ENCODE peak calls at places on chromosomes 12 and 14, in five cellular contexts. V is GM23338, R is mesothelial cell of epicardium, G is MM.1S, I is AG04450. O is an unnamed sample.

GRCh38 chr12:55743131-55743921 is 404 bp downstream of the GDF11 start:
- DNase-seq in I (no peak), G (peak; percentile 64), V (peak; percentile 83), R (peak; percentile 63), O (no peak)

GRCh38 chr12:132502149-132502881 is 12.4 kb downstream of the FBRSL1 start:
- DNase-seq in V (peak; percentile 78), R (no peak), I (no peak), G (no peak), O (peak; percentile 72)

GRCh38 chr12:58069268-58069967 is 128.1 kb downstream of the ATP23 start:
- DNase-seq in G (no peak), R (no peak), V (no peak), I (peak; percentile 39), O (no peak)

GRCh38 chr14:104396682-104397470 is 182.7 kb upstream of the C14orf180 start:
- DNase-seq in R (no peak), I (no peak), V (no peak), G (no peak), O (no peak)

GRCh38 chr12:20832911-20833310 is 22.4 kb downstream of the SLCO1B3 start:
- DNase-seq in R (no peak), I (no peak), V (no peak), G (no peak), O (no peak)

GRCh38 chr14:55752580-55753365 is 172.8 kb downstream of the KTN1 start:
- DNase-seq in G (no peak), R (peak; percentile 44), V (peak; percentile 75), I (peak; percentile 24), O (no peak)

GRCh38 chr12:78871566-78871965 is 7.0 kb downstream of the SYT1 start:
- DNase-seq in R (no peak), I (no peak), G (no peak), V (no peak), O (no peak)

GRCh38 chr12:45669093-45669492 is 60.4 kb upstream of the ARID2 start:
- DNase-seq in G (peak; percentile 89), I (no peak), V (no peak), R (no peak), O (no peak)

GRCh38 chr12:91381309-91381804 is 198.7 kb upstream of the DCN start:
- DNase-seq in I (peak; percentile 76), R (peak; percentile 61), G (no peak), V (peak; percentile 94), O (no peak)

GRCh38 chr14:99571303-99571986 is 32.6 kb downstream of the CCDC85C start:
- DNase-seq in R (peak; percentile 64), G (no peak), I (no peak), V (no peak), O (no peak)

GRCh38 chr12:100120355-100120754 is 22.3 kb downstream of the BLTP3B start:
- DNase-seq in I (no peak), R (no peak), G (no peak), V (no peak), O (no peak)

GRCh38 chr14:74921053-74921620 is 1.9 kb downstream of the RPS6KL1 start:
- DNase-seq in I (no peak), R (no peak), G (no peak), V (no peak), O (no peak)

GRCh38 chr12:121806556-121807308 is 2.9 kb downstream of the SETD1B start:
- DNase-seq in G (no peak), I (no peak), R (no peak), V (no peak), O (no peak)

GRCh38 chr14:95818581-95818980 is 58.1 kb upstream of the TUNAR start:
- DNase-seq in G (no peak), I (no peak), R (no peak), V (no peak), O (no peak)

GRCh38 chr12:5154091-5154490 is 110.4 kb downstream of the KCNA5 start:
- DNase-seq in V (peak; percentile 74), I (no peak), R (no peak), G (no peak), O (no peak)

GRCh38 chr14:65336191-65336591 is 76.3 kb upstream of the FUT8 start:
- DNase-seq in G (no peak), I (peak; percentile 34), R (no peak), V (no peak), O (no peak)

GRCh38 chr12:46435625-46436024 is 63.1 kb upstream of the SLC38A2 start:
- DNase-seq in V (no peak), R (no peak), G (no peak), I (no peak), O (no peak)

DNA sequence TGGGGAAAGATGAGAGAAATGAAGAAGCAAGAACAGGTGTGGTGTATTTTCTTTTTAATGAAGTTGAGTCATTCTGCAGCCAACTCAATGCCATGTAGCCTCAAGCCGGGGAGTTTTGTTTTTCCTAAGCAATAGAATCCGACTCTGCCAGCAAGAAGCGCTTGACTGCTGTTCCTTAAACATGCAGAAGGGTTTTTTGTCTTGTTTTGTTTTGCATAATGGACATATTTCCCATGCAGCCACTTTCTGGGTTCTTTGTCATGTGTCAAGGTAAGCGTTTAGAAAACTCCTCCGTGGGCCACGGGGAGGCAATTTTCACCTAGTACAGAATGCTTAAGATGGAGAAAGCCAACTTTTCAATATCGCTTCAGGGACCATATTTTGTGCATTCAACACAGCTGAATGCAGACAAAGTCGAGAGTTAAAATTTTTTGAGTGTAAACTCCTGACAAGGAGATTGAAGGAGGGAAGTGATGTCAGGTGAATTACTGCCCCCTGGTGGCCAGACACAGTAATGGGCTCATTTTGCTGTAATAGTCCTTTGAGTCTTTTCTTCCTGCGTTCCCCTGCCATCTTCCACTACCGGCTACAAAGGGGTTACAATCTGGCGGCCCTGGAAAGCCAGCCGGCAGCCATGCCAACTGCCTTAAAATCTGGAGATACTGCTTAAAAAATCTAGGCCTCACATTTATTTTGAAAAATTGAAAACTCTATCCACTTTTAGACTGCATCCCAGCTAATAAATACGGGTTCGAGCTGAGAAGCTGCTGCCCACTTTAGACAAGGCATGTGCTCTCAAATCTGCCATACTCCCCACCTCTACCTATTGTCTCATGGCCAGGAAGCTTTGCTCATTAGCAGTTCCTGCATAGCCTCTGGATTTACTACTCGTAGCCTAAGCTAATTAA is 3.2 kb upstream of the FICD start:
- DNase-seq in R (peak; percentile 82), V (peak; percentile 93), G (peak; percentile 72), I (peak; percentile 42), O (no peak)
- TF ChIP-seq CTCF in R (peak; percentile 96), V (peak; percentile 89), G (peak; percentile 91), I (peak; percentile 88), O (peak; percentile 81)

DNA sequence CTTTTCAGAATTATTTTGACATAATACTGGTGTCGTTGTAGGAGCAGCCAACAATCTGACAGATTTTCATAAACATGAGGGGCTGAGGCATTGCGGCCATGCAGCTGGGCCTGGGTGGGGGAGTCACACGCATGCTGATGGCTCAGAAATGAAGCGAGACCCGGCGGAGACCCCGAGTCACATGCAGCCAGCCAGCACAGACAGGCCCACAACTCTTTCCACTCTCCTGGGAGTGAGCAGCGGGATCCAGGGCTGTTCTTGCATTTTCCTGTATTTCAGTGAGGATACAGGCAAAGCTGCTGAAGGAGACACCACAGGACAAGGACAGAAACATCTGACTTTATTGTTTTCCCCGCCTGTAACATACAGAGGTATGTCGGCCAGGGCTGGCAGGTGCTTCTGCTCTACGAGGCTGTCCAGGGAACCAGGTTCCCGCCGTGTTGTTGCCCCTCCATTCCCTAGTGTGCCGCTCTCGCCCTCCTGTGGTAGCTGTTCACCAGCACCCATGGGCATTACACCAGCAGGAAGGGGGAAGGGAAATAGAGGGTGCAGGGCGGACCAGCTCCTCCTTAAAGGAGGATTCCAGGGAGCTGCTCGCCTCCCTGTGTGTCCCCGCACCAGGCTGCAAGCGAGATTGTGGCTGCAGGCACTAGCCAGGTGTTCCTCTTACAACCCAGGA is 30.5 kb downstream of the FZD10 start:
- DNase-seq in R (no peak), V (no peak), I (no peak), G (no peak), O (no peak)
- TF ChIP-seq CTCF in R (no peak), V (no peak), I (no peak), G (no peak), O (peak; percentile 20)

GRCh38 chr12:15910468-15910863 is 666 bp upstream of the DERA start:
- DNase-seq in R (no peak), I (no peak), G (peak; percentile 21), V (no peak), O (no peak)

DNA sequence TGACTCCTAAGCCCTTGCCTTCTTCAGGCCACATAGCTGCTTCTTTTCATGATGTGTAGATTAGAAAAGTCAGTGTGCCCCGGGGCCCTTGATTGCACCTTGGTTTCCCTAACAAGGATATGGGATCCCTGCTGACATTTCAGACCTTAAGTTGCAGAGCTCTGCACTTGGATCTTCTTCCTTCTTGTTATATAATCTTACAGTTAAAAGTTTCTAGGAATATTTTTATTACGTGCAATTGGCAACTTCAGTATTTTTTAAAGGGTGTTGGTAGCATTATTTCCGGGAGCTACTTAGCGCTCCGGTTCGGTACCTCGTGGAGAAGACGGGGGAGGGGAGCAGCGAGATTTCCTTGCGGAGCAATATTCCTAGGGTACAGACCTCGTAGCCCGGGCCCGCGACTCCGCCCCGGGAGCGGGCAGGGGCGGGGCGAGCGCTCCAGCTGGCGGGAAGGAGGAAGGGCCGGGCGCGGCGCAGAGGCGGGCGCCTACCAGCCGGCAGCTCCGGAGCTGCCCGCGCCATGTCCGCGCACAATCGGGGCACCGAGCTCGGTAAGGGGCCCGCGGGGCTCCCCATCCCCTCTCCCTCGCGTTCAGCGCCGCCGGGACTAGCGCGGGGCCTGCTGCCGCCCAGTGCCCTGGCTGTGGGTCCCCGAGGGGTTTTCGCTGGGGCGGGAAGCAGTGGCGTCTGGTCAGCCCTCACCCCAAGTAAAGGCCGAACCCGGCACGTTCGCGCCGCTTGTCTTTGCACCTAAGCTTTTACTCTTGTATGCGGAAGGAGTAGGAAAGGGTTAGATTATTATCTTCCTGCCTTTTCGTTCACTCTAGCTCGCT is at the start of gene DERA:
- DNase-seq in R (peak; percentile 79), V (peak; percentile 82), I (no peak), G (peak; percentile 62), O (no peak)
- TF ChIP-seq CTCF in R (no peak), V (no peak), I (no peak), G (no peak), O (no peak)

DNA sequence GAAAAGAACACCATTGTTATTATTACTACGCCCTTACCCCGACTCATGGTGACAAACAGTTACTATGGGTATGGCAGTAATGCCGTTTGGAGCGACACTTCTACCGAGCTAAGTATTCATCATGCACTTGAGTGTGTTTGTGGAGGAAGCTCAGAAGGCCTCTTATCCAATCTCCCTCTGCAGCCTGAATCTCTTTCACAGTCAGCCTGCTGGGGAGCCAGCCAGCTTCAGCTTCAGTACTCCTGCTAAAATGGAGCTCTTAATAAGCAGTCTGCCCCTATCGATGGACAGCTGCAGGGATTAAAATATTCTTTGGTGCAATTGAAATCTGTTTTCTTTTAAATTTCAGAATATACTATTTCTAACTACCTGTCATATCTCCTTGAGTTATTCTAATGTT is 24.7 kb upstream of the ATP5MC2 start:
- DNase-seq in V (no peak), G (no peak), I (no peak), R (no peak), O (no peak)
- TF ChIP-seq CTCF in V (no peak), G (no peak), I (no peak), R (no peak), O (no peak)

DNA sequence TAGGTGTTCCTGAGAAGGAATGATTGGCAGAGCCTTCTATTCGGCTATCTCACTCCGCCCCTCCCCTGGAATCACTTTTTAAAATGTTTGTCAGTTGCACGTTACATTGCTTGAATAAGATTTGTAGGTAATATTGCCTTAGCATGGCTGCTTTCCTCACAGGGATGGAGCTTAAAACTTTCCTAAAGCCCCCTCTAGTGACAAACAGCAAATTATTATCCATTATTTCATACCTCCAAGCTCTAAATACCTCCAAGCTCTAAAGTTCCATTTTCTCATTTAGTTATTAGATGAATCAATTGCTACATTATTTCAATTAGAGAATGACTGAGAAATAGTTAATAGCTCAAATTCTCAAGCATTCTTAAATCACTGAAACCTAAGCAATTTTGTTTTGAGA is 5.1 kb upstream of the SPATA7 start:
- DNase-seq in V (peak; percentile 27), R (no peak), G (no peak), I (no peak), O (no peak)
- TF ChIP-seq CTCF in V (peak; percentile 47), R (no peak), G (no peak), I (peak; percentile 42), O (peak; percentile 41)

O was measured in D721Med.